ENCODE peak calls at places on chromosome 14, in four cellular contexts. Y is right cardiac atrium, C is pancreas, V is PC-3. X is an unnamed sample.

GRCh38 chr14:89485264-89485663 is 68.2 kb upstream of the FOXN3 start:
- ATAC-seq in Y (no peak), C (no peak), V (peak), X (no peak)

GRCh38 chr14:32571995-32572866 is 243.1 kb downstream of the AKAP6 start:
- ATAC-seq in Y (no peak), C (peak), V (no peak), X (no peak)

GRCh38 chr14:36027354-36027753 is 149.2 kb downstream of the PTCSC3 start:
- ATAC-seq in Y (no peak), C (no peak), V (no peak), X (no peak)

GRCh38 chr14:74495356-74495755 is 1.8 kb downstream of the ISCA2 start:
- ATAC-seq in Y (no peak), C (no peak), V (no peak), X (no peak)

GRCh38 chr14:81452766-81453165 is 52.6 kb upstream of the STON2 start:
- ATAC-seq in Y (no peak), C (no peak), V (peak), X (peak)

GRCh38 chr14:74949211-74949610 is 6.2 kb downstream of the PGF start:
- ATAC-seq in Y (no peak), C (no peak), V (no peak), X (no peak)

GRCh38 chr14:92613008-92613658 is 99.6 kb downstream of the RIN3 start:
- ATAC-seq in Y (peak), C (no peak), V (no peak), X (peak)

GRCh38 chr14:88791629-88792571 is 853 bp downstream of the EML5 start:
- ATAC-seq in Y (no peak), C (peak), V (peak), X (no peak)

GRCh38 chr14:23154876-23155587 is 28.4 kb downstream of the SLC7A8 start:
- ATAC-seq in Y (peak), C (peak), V (peak), X (peak)

GRCh38 chr14:89129570-89129969 is 287.5 kb downstream of the FOXN3 start:
- ATAC-seq in Y (no peak), C (no peak), V (no peak), X (no peak)

GRCh38 chr14:100401031-100401692 is 78.0 kb downstream of the SLC25A47 start:
- ATAC-seq in Y (no peak), C (no peak), V (no peak), X (no peak)

GRCh38 chr14:100297320-100298300 is 8.6 kb downstream of the SLC25A29 start:
- ATAC-seq in Y (peak), C (peak), V (no peak), X (no peak)

GRCh38 chr14:31787377-31787776 is 226.2 kb downstream of the NUBPL start:
- ATAC-seq in Y (no peak), C (no peak), V (peak), X (no peak)

GRCh38 chr14:54489318-54489683 is 521 bp upstream of the GMFB start:
- ATAC-seq in Y (no peak), C (no peak), V (no peak), X (peak)

GRCh38 chr14:105091335-105092123 is 26.3 kb upstream of the GPR132 start:
- ATAC-seq in Y (peak), C (peak), V (peak), X (peak)

GRCh38 chr14:85934886-85935254 is 404.9 kb downstream of the FLRT2 start:
- ATAC-seq in Y (no peak), C (no peak), V (no peak), X (peak)

GRCh38 chr14:32826404-32827082 is 112.1 kb upstream of the NPAS3 start:
- ATAC-seq in Y (peak), C (no peak), V (no peak), X (peak)

GRCh38 chr14:61911534-61911933 is 149.3 kb downstream of the SNAPC1 start:
- ATAC-seq in Y (no peak), C (no peak), V (no peak), X (no peak)

GRCh38 chr14:92861856-92862807 is 60.8 kb upstream of the CHGA start:
- ATAC-seq in Y (no peak), C (no peak), V (no peak), X (no peak)

GRCh38 chr14:35394326-35394725 is 10.2 kb downstream of the NFKBIA start:
- ATAC-seq in Y (no peak), C (no peak), V (no peak), X (no peak)

X was measured in SK-N-SH treated with all-trans-retinoic acid at 6 μM for 48 hours.